ENCODE peak calls at places on chromosomes 1 and 21, in five cellular contexts. One of them, this sample, is unnamed. For H3K36me3, the result is how much of the 10 kb centered on the place peaks cover.

GRCh38 chr1:152739841-152740240 is 18.0 kb upstream of the KPRP start:
- DNase-seq in adrenal gland: no peak
- DNase-seq in lower lobe of right lung: no peak
- DNase-seq in pancreas: no peak
- DNase-seq in left ventricle myocardium inferior: no peak
- DNase-seq in this sample: no peak

GRCh38 chr1:183887826-183888819 is 83.2 kb downstream of the RGL1 start:
- DNase-seq in adrenal gland: no peak
- DNase-seq in lower lobe of right lung: no peak
- DNase-seq in pancreas: no peak
- DNase-seq in left ventricle myocardium inferior: no peak
- DNase-seq in this sample: no peak

GRCh38 chr1:177913762-177914540 is 55.9 kb downstream of the SEC16B start:
- DNase-seq in adrenal gland: no peak
- DNase-seq in lower lobe of right lung: no peak
- DNase-seq in pancreas: no peak
- DNase-seq in left ventricle myocardium inferior: no peak
- DNase-seq in this sample: no peak

GRCh38 chr1:58815680-58816071 is 31.8 kb upstream of the JUN start:
- DNase-seq in adrenal gland: peak
- DNase-seq in lower lobe of right lung: no peak
- DNase-seq in pancreas: peak
- DNase-seq in left ventricle myocardium inferior: peak
- DNase-seq in this sample: no peak

GRCh38 chr1:215793210-215793609 is 226.1 kb downstream of the KCTD3 start:
- DNase-seq in adrenal gland: no peak
- DNase-seq in lower lobe of right lung: no peak
- DNase-seq in pancreas: no peak
- DNase-seq in left ventricle myocardium inferior: no peak
- DNase-seq in this sample: no peak

GRCh38 chr1:40450491-40451237 is 388 bp downstream of the ZFP69B start:
- DNase-seq in adrenal gland: no peak
- DNase-seq in lower lobe of right lung: no peak
- DNase-seq in pancreas: no peak
- DNase-seq in left ventricle myocardium inferior: no peak
- DNase-seq in this sample: no peak

GRCh38 chr1:13662498-13662897 is 37.5 kb upstream of the PRDM2 start:
- DNase-seq in adrenal gland: no peak
- DNase-seq in lower lobe of right lung: no peak
- DNase-seq in pancreas: no peak
- DNase-seq in left ventricle myocardium inferior: no peak
- DNase-seq in this sample: no peak

GRCh38 chr1:110606784-110607662 is 865 bp upstream of the KCNA2 start:
- DNase-seq in adrenal gland: no peak
- DNase-seq in lower lobe of right lung: no peak
- DNase-seq in pancreas: no peak
- DNase-seq in left ventricle myocardium inferior: peak
- DNase-seq in this sample: no peak

GRCh38 chr21:42019101-42019605 is 9.0 kb upstream of the ZBTB21 start:
- DNase-seq in adrenal gland: no peak
- DNase-seq in lower lobe of right lung: no peak
- DNase-seq in pancreas: no peak
- DNase-seq in left ventricle myocardium inferior: no peak
- DNase-seq in this sample: no peak

GRCh38 chr1:27935721-27936120 is 921 bp downstream of the SMPDL3B start:
- DNase-seq in adrenal gland: no peak
- DNase-seq in lower lobe of right lung: no peak
- DNase-seq in pancreas: no peak
- DNase-seq in left ventricle myocardium inferior: no peak
- DNase-seq in this sample: no peak

GRCh38 chr1:223712184-223712855 is at the start of gene CAPN2:
- DNase-seq in adrenal gland: peak
- DNase-seq in lower lobe of right lung: peak
- DNase-seq in pancreas: peak
- DNase-seq in left ventricle myocardium inferior: peak
- DNase-seq in this sample: no peak

GRCh38 chr1:110106013-110106941 is 6.0 kb upstream of the UBL4B start:
- DNase-seq in adrenal gland: peak
- DNase-seq in lower lobe of right lung: peak
- DNase-seq in pancreas: peak
- DNase-seq in left ventricle myocardium inferior: peak
- DNase-seq in this sample: peak

GRCh38 chr21:34498623-34499022 is 13.4 kb downstream of the KCNE1 start:
- DNase-seq in adrenal gland: no peak
- DNase-seq in lower lobe of right lung: no peak
- DNase-seq in pancreas: no peak
- DNase-seq in left ventricle myocardium inferior: no peak
- DNase-seq in this sample: no peak

GRCh38 chr1:17744666-17745563 is 10.2 kb upstream of the ACTL8 start:
- DNase-seq in adrenal gland: peak
- DNase-seq in lower lobe of right lung: no peak
- DNase-seq in pancreas: no peak
- DNase-seq in left ventricle myocardium inferior: no peak
- DNase-seq in this sample: no peak

GRCh38 chr1:66932291-66932690 is 7.5 kb downstream of the MIER1 start:
- DNase-seq in adrenal gland: no peak
- DNase-seq in lower lobe of right lung: no peak
- DNase-seq in pancreas: no peak
- DNase-seq in left ventricle myocardium inferior: no peak
- DNase-seq in this sample: no peak

GRCh38 chr1:23449918-23450317 is 25.4 kb upstream of the TCEA3 start:
- DNase-seq in adrenal gland: peak
- DNase-seq in lower lobe of right lung: no peak
- DNase-seq in pancreas: no peak
- DNase-seq in left ventricle myocardium inferior: peak
- DNase-seq in this sample: no peak

GRCh38 chr1:24195146-24195545 is 8.1 kb upstream of the IFNLR1 start:
- DNase-seq in adrenal gland: no peak
- DNase-seq in lower lobe of right lung: no peak
- DNase-seq in pancreas: no peak
- DNase-seq in left ventricle myocardium inferior: no peak
- DNase-seq in this sample: no peak

GRCh38 chr21:35254006-35254751 is 205.1 kb upstream of the RUNX1 start:
- DNase-seq in adrenal gland: no peak
- DNase-seq in lower lobe of right lung: no peak
- DNase-seq in pancreas: no peak
- DNase-seq in left ventricle myocardium inferior: no peak
- DNase-seq in this sample: no peak

GRCh38 chr1:188137221-188137620 is 1308.5 kb downstream of the PLA2G4A start:
- DNase-seq in adrenal gland: no peak
- DNase-seq in lower lobe of right lung: no peak
- DNase-seq in pancreas: no peak
- DNase-seq in left ventricle myocardium inferior: no peak
- DNase-seq in this sample: no peak

GRCh38 chr1:188140958-188141357 is 1312.2 kb downstream of the PLA2G4A start:
- DNase-seq in adrenal gland: no peak
- DNase-seq in lower lobe of right lung: no peak
- DNase-seq in pancreas: no peak
- DNase-seq in left ventricle myocardium inferior: no peak
- DNase-seq in this sample: no peak
- H3K36me3 ChIP-seq in adrenal gland: under half
- H3K36me3 ChIP-seq in lower lobe of right lung: under half
- H3K36me3 ChIP-seq in pancreas: under half
- H3K36me3 ChIP-seq in left ventricle myocardium inferior: under half
- H3K36me3 ChIP-seq in this sample: under half

GRCh38 chr1:160214481-160215140 is 9.4 kb downstream of the PEA15 start:
- DNase-seq in adrenal gland: no peak
- DNase-seq in lower lobe of right lung: no peak
- DNase-seq in pancreas: no peak
- DNase-seq in left ventricle myocardium inferior: no peak
- DNase-seq in this sample: no peak
- H3K36me3 ChIP-seq in adrenal gland: under half
- H3K36me3 ChIP-seq in lower lobe of right lung: half or more
- H3K36me3 ChIP-seq in pancreas: under half
- H3K36me3 ChIP-seq in left ventricle myocardium inferior: half or more
- H3K36me3 ChIP-seq in this sample: under half

GRCh38 chr1:30947212-30947611 is 38.7 kb upstream of the SDC3 start:
- DNase-seq in adrenal gland: no peak
- DNase-seq in lower lobe of right lung: no peak
- DNase-seq in pancreas: no peak
- DNase-seq in left ventricle myocardium inferior: no peak
- DNase-seq in this sample: no peak
- H3K36me3 ChIP-seq in adrenal gland: under half
- H3K36me3 ChIP-seq in lower lobe of right lung: half or more
- H3K36me3 ChIP-seq in pancreas: under half
- H3K36me3 ChIP-seq in left ventricle myocardium inferior: half or more
- H3K36me3 ChIP-seq in this sample: under half

DNA sequence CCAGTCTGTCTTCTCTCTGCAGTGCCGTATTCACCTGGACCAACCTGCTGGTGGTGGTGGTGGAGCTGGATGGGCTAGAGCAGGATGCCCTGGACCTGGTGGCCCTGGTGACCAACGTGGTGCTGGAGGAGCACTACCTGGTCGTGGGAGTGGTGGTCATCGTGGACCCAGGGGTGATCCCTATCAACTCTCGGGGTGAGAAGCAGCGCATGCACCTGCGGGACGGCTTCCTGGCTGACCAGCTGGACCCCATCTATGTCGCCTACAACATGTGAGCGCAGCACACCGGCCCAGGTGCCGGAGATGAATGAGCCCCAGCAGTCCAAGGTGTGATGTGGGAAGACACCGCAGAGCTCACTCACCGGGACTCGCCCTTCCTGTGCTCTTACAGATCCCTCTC is 37.5 kb downstream of the S100B start:
- DNase-seq in adrenal gland: no peak
- DNase-seq in lower lobe of right lung: peak
- DNase-seq in pancreas: no peak
- DNase-seq in left ventricle myocardium inferior: no peak
- DNase-seq in this sample: no peak
- H3K36me3 ChIP-seq in adrenal gland: under half
- H3K36me3 ChIP-seq in lower lobe of right lung: half or more
- H3K36me3 ChIP-seq in pancreas: under half
- H3K36me3 ChIP-seq in left ventricle myocardium inferior: half or more
- H3K36me3 ChIP-seq in this sample: half or more

DNA sequence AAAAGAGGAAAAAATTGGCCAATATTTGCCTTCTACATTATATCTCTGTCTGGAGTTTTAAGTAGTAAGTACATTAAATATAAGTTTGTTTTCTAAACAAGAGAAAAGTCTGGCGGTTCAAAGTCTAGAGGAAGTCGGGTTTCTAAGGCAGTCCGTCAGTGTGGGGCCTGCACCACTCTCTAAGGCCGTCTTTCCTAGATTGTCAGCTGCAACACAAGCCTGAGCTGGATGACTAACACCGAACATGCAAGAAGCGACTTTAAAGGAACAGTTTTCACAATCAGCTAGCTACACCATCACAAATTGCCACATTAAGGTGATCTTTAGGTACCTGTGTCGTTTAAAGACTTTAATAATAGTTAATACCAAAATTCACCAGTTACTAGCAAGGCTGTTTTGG is 19.6 kb downstream of the CCSAP start:
- DNase-seq in adrenal gland: no peak
- DNase-seq in lower lobe of right lung: no peak
- DNase-seq in pancreas: no peak
- DNase-seq in left ventricle myocardium inferior: no peak
- DNase-seq in this sample: no peak
- H3K36me3 ChIP-seq in adrenal gland: under half
- H3K36me3 ChIP-seq in lower lobe of right lung: under half
- H3K36me3 ChIP-seq in pancreas: under half
- H3K36me3 ChIP-seq in left ventricle myocardium inferior: half or more
- H3K36me3 ChIP-seq in this sample: under half